ENCODE peak calls at places on chromosomes 11 and 22, in five cellular contexts. One of them, this sample, is unnamed.

GRCh38 chr22:45336971-45337431 is 27.3 kb downstream of the FAM118A start:
- DNase-seq in HFF-Myc: no peak
- DNase-seq in stimulated activated CD4-positive, alpha-beta T cell treated with anti-CD3 and anti-CD28 coated beads, Interleukin-2, amount 100 ng/mL, for 48 hours: no peak
- DNase-seq in kidney: no peak
- DNase-seq in T-helper 9 cell: no peak
- DNase-seq in this sample: no peak

GRCh38 chr22:50396751-50397370 is 53.7 kb downstream of the PPP6R2 start:
- DNase-seq in HFF-Myc: no peak
- DNase-seq in stimulated activated CD4-positive, alpha-beta T cell treated with anti-CD3 and anti-CD28 coated beads, Interleukin-2, amount 100 ng/mL, for 48 hours: no peak
- DNase-seq in kidney: no peak
- DNase-seq in T-helper 9 cell: no peak
- DNase-seq in this sample: no peak

GRCh38 chr11:127268956-127269355 is 268.4 kb upstream of the KIRREL3 start:
- DNase-seq in HFF-Myc: no peak
- DNase-seq in stimulated activated CD4-positive, alpha-beta T cell treated with anti-CD3 and anti-CD28 coated beads, Interleukin-2, amount 100 ng/mL, for 48 hours: no peak
- DNase-seq in kidney: no peak
- DNase-seq in T-helper 9 cell: no peak
- DNase-seq in this sample: no peak

GRCh38 chr22:37193629-37194191 is 5.7 kb upstream of the C1QTNF6 start:
- DNase-seq in HFF-Myc: no peak
- DNase-seq in stimulated activated CD4-positive, alpha-beta T cell treated with anti-CD3 and anti-CD28 coated beads, Interleukin-2, amount 100 ng/mL, for 48 hours: peak
- DNase-seq in kidney: peak
- DNase-seq in T-helper 9 cell: no peak
- DNase-seq in this sample: no peak

GRCh38 chr22:17917490-17917983 is 106.8 kb downstream of the MICAL3 start:
- DNase-seq in HFF-Myc: no peak
- DNase-seq in stimulated activated CD4-positive, alpha-beta T cell treated with anti-CD3 and anti-CD28 coated beads, Interleukin-2, amount 100 ng/mL, for 48 hours: no peak
- DNase-seq in kidney: no peak
- DNase-seq in T-helper 9 cell: no peak
- DNase-seq in this sample: no peak

GRCh38 chr11:65251476-65251875 is 10.3 kb upstream of the POLA2 start:
- DNase-seq in HFF-Myc: no peak
- DNase-seq in stimulated activated CD4-positive, alpha-beta T cell treated with anti-CD3 and anti-CD28 coated beads, Interleukin-2, amount 100 ng/mL, for 48 hours: no peak
- DNase-seq in kidney: no peak
- DNase-seq in T-helper 9 cell: no peak
- DNase-seq in this sample: no peak

GRCh38 chr22:46795140-46795539 is 32.7 kb downstream of the TBC1D22A start:
- DNase-seq in HFF-Myc: no peak
- DNase-seq in stimulated activated CD4-positive, alpha-beta T cell treated with anti-CD3 and anti-CD28 coated beads, Interleukin-2, amount 100 ng/mL, for 48 hours: no peak
- DNase-seq in kidney: peak
- DNase-seq in T-helper 9 cell: no peak
- DNase-seq in this sample: no peak

GRCh38 chr22:37659066-37659896 is 758 bp downstream of the PDXP start:
- DNase-seq in HFF-Myc: no peak
- DNase-seq in stimulated activated CD4-positive, alpha-beta T cell treated with anti-CD3 and anti-CD28 coated beads, Interleukin-2, amount 100 ng/mL, for 48 hours: no peak
- DNase-seq in kidney: no peak
- DNase-seq in T-helper 9 cell: no peak
- DNase-seq in this sample: peak

GRCh38 chr11:1830500-1831223 is 4.1 kb upstream of the SYT8 start:
- DNase-seq in HFF-Myc: no peak
- DNase-seq in stimulated activated CD4-positive, alpha-beta T cell treated with anti-CD3 and anti-CD28 coated beads, Interleukin-2, amount 100 ng/mL, for 48 hours: no peak
- DNase-seq in kidney: peak
- DNase-seq in T-helper 9 cell: no peak
- DNase-seq in this sample: no peak

GRCh38 chr11:119148855-119149370 is at the start of gene ABCG4:
- DNase-seq in HFF-Myc: no peak
- DNase-seq in stimulated activated CD4-positive, alpha-beta T cell treated with anti-CD3 and anti-CD28 coated beads, Interleukin-2, amount 100 ng/mL, for 48 hours: no peak
- DNase-seq in kidney: peak
- DNase-seq in T-helper 9 cell: peak
- DNase-seq in this sample: no peak

GRCh38 chr11:14499178-14499559 is 442 bp downstream of the COPB1 start:
- DNase-seq in HFF-Myc: no peak
- DNase-seq in stimulated activated CD4-positive, alpha-beta T cell treated with anti-CD3 and anti-CD28 coated beads, Interleukin-2, amount 100 ng/mL, for 48 hours: no peak
- DNase-seq in kidney: peak
- DNase-seq in T-helper 9 cell: peak
- DNase-seq in this sample: no peak

GRCh38 chr11:122647728-122648127 is 7.8 kb upstream of the UBASH3B start:
- DNase-seq in HFF-Myc: no peak
- DNase-seq in stimulated activated CD4-positive, alpha-beta T cell treated with anti-CD3 and anti-CD28 coated beads, Interleukin-2, amount 100 ng/mL, for 48 hours: no peak
- DNase-seq in kidney: no peak
- DNase-seq in T-helper 9 cell: no peak
- DNase-seq in this sample: no peak

GRCh38 chr11:104564921-104565580 is 333.2 kb downstream of the CASP12 start:
- DNase-seq in HFF-Myc: no peak
- DNase-seq in stimulated activated CD4-positive, alpha-beta T cell treated with anti-CD3 and anti-CD28 coated beads, Interleukin-2, amount 100 ng/mL, for 48 hours: no peak
- DNase-seq in kidney: peak
- DNase-seq in T-helper 9 cell: no peak
- DNase-seq in this sample: no peak

GRCh38 chr11:77124041-77124440 is 4.0 kb upstream of the MYO7A start:
- DNase-seq in HFF-Myc: no peak
- DNase-seq in stimulated activated CD4-positive, alpha-beta T cell treated with anti-CD3 and anti-CD28 coated beads, Interleukin-2, amount 100 ng/mL, for 48 hours: no peak
- DNase-seq in kidney: peak
- DNase-seq in T-helper 9 cell: no peak
- DNase-seq in this sample: no peak

This sample was measured in osteocyte.